ENCODE peak calls at places on chromosomes 16 and 17, in eight cellular contexts. K is body of pancreas, H is HCT116, J is heart left ventricle, O is uterus, Y is right atrium auricular region, D is heart right ventricle, G is endodermal cell. L is an unnamed sample.

GRCh38 chr17:7703584-7704574 is 1.1 kb upstream of the EFNB3 start:
- DNase-seq in K (peak; percentile 37), H (no peak), J (no peak), O (no peak), Y (no peak), D (no peak), G (peak; percentile 96), L (peak; percentile 71)

GRCh38 chr17:81395600-81396277 is 482 bp downstream of the BAHCC1 start:
- DNase-seq in K (no peak), H (no peak), J (no peak), O (no peak), Y (no peak), D (no peak), G (no peak), L (no peak)

GRCh38 chr16:3022208-3022696 is 1.5 kb downstream of the HCFC1R1 start:
- DNase-seq in K (peak; percentile 96), H (peak; percentile 82), J (peak; percentile 94), O (peak; percentile 95), Y (peak; percentile 97), D (peak; percentile 89), G (peak; percentile 95), L (peak; percentile 96)

GRCh38 chr17:82881900-82882714 is 42.3 kb upstream of the ZNF750 start:
- DNase-seq in K (peak; percentile 67), H (no peak), J (peak; percentile 58), O (peak; percentile 68), Y (peak; percentile 75), D (no peak), G (no peak), L (no peak)

GRCh38 chr16:70608516-70608915 is 37.8 kb upstream of the IL34 start:
- DNase-seq in K (peak; percentile 48), H (no peak), J (no peak), O (no peak), Y (no peak), D (no peak), G (peak; percentile 66), L (no peak)

GRCh38 chr16:8847623-8848022 is 21.2 kb downstream of the CARHSP1 start:
- DNase-seq in K (no peak), H (no peak), J (peak; percentile 19), O (no peak), Y (no peak), D (peak; percentile 4), G (no peak), L (no peak)

GRCh38 chr17:4161560-4162221 is 18.7 kb downstream of the CYB5D2 start:
- DNase-seq in K (no peak), H (no peak), J (no peak), O (no peak), Y (no peak), D (no peak), G (peak; percentile 58), L (no peak)

GRCh38 chr16:28950648-28951409 is at the start of gene NFATC2IP:
- DNase-seq in K (peak; percentile 99), H (peak; percentile 100), J (peak; percentile 100), O (peak; percentile 100), Y (peak; percentile 100), D (peak; percentile 100), G (peak; percentile 100), L (peak; percentile 100)

GRCh38 chr17:38458521-38458920 is 30.3 kb downstream of the ARHGAP23 start:
- DNase-seq in K (no peak), H (no peak), J (no peak), O (no peak), Y (no peak), D (no peak), G (no peak), L (no peak)

GRCh38 chr17:38457577-38458371 is 29.5 kb downstream of the ARHGAP23 start:
- DNase-seq in K (no peak), H (no peak), J (no peak), O (no peak), Y (no peak), D (no peak), G (no peak), L (no peak)

GRCh38 chr17:38460716-38461650 is 32.7 kb downstream of the ARHGAP23 start:
- DNase-seq in K (no peak), H (no peak), J (no peak), O (no peak), Y (no peak), D (no peak), G (no peak), L (no peak)

GRCh38 chr17:38460082-38460715 is 31.9 kb downstream of the ARHGAP23 start:
- DNase-seq in K (no peak), H (no peak), J (no peak), O (no peak), Y (no peak), D (no peak), G (no peak), L (no peak)

DNA sequence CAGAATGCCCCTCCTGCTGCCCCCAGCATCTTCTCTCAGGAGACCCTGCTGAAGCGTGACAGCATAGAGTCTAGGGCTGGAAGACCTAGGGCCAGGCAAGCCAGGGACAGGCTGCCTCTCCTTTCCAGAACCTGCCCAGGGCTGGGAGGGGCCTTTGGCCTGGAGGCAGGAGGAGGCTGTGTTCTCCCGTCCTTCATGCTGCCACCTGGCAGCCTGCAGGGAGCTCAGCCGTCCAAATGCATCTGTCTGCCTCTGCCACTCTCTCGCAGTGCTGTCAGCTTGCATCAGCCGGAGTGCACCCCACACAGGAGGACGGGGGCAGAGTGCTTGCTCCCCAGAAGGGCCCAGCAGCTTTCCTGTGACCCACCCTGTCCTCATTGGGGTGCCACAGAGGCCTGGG is 31.3 kb downstream of the ARHGAP23 start:
- DNase-seq in K (no peak), H (no peak), J (no peak), O (no peak), Y (no peak), D (no peak), G (no peak), L (no peak)
- H3K27ac ChIP-seq in K (no peak overlapping the region), H (no peak overlapping the region), J (peak overlapping the region; percentile 52), O (no peak overlapping the region), Y (peak overlapping the region; percentile 6), D (no peak overlapping the region), G (peak overlapping the region; percentile 38), L (peak overlapping the region; percentile 41)

DNA sequence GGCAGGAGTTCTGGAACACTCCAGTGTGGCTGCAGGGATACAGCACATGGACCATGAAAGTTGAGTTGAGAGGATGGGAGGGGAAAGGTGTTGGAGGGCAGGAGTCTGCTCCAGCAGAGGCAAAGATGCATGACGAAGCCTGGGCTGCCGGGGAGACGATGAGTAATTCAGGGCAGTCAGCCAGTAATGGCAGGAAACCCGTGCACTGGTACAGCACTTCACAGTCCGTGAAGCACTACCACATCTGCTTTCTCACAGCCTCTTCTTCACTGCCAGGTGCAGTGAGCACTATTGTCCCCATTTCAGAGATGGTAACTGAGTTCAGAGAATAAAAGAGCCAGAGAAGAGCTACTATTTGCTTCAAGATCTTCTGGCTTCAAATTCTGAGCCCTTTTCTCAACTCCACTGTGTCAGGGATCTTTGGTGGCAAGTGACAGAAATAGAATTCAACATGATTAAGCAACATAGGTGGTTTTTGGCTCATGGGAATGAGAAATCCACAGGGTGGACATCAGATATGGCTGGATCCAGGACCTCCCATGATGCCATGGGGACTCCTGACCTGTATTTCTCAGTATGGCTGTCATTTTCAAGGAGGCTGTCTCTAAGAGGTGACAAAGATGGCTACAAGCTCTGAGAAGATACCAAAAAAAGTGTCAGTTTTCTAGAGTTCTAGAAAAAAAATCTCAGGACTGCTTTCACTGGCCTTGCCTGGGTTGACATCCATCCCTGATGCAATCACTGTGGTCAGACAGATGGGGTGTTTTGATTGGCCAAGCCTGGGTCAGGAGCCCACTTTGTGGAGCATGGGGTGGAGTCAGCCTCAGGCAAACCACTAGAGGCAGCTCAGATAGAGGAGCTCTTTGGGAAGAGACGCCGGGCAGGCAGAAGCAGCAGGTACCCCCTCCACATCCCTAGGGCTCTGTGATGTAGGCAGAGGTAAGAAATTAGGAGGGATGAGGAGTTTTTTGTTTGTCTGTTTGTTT is 24.7 kb downstream of the IL21R start:
- DNase-seq in K (no peak), H (peak; percentile 28), J (no peak), O (no peak), Y (peak; percentile 60), D (peak; percentile 8), G (no peak), L (peak; percentile 45)
- TF ChIP-seq CTCF in K (no peak), H (peak; percentile 16), J (no peak), O (no peak), Y (no peak), D (no peak), G (no peak), L (no peak)

GRCh38 chr16:15439102-15439501 is 4.7 kb downstream of the BMERB1 start:
- DNase-seq in K (no peak), H (no peak), J (no peak), O (no peak), Y (no peak), D (no peak), G (no peak), L (no peak)

GRCh38 chr16:15444264-15444663 is 9.9 kb downstream of the BMERB1 start:
- DNase-seq in K (no peak), H (no peak), J (no peak), O (no peak), Y (no peak), D (no peak), G (no peak), L (peak; percentile 21)

GRCh38 chr16:15445450-15445849 is 11.1 kb downstream of the BMERB1 start:
- DNase-seq in K (no peak), H (no peak), J (no peak), O (no peak), Y (no peak), D (no peak), G (no peak), L (no peak)

GRCh38 chr16:15443753-15444152 is 9.4 kb downstream of the BMERB1 start:
- DNase-seq in K (no peak), H (no peak), J (no peak), O (no peak), Y (no peak), D (no peak), G (no peak), L (peak; percentile 43)

GRCh38 chr16:15440852-15441251 is 6.5 kb downstream of the BMERB1 start:
- DNase-seq in K (peak; percentile 27), H (no peak), J (no peak), O (no peak), Y (no peak), D (no peak), G (no peak), L (no peak)
- H3K4me3 ChIP-seq in K (no peak overlapping the region), H (peak overlapping the region; percentile 1), J (no peak overlapping the region), O (no peak overlapping the region), Y (no peak overlapping the region), D (no peak overlapping the region), G (no peak overlapping the region), L (peak overlapping the region; percentile 12)

GRCh38 chr16:55914383-55914782 is 39.2 kb upstream of the CES5A start:
- DNase-seq in K (no peak), H (no peak), J (no peak), O (no peak), Y (no peak), D (no peak), G (no peak), L (no peak)

GRCh38 chr16:55909876-55910275 is 34.7 kb upstream of the CES5A start:
- DNase-seq in K (no peak), H (no peak), J (no peak), O (no peak), Y (no peak), D (no peak), G (no peak), L (no peak)

GRCh38 chr16:55912022-55912421 is 36.8 kb upstream of the CES5A start:
- DNase-seq in K (peak; percentile 20), H (no peak), J (peak; percentile 89), O (no peak), Y (peak; percentile 67), D (peak; percentile 72), G (no peak), L (no peak)

GRCh38 chr16:55913717-55914116 is 38.5 kb upstream of the CES5A start:
- DNase-seq in K (no peak), H (no peak), J (peak; percentile 35), O (no peak), Y (no peak), D (no peak), G (no peak), L (no peak)

DNA sequence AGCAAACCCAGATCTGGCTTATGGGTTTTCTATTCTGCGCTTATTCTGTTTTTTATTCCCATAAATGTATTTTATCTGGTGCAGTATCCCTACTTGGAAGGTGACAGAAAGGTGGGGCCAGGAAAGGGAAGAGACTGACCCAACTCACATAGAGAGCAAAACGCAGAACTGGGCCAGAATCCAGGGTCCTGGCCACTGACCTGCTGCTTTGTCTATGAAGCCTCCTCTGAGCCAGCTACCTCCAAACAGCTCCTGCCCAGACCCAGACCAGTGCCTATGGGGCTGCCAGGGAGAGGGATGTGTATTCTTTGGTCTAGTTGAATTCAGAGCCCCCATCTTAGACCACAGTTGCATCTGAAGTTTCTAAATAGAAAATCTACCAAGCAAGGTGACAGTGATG is 36.4 kb upstream of the CES5A start:
- DNase-seq in K (no peak), H (no peak), J (no peak), O (no peak), Y (no peak), D (no peak), G (no peak), L (no peak)
- H3K27ac ChIP-seq in K (no peak overlapping the region), H (no peak overlapping the region), J (peak overlapping the region; percentile 91), O (no peak overlapping the region), Y (peak overlapping the region; percentile 80), D (no peak overlapping the region), G (no peak overlapping the region), L (no peak overlapping the region)